ENCODE peak calls at places on chromosomes 6 and 20, in four cellular contexts. G is MV-4-11, D is activated T-cell treated with anti-CD3 and anti-CD28 coated beads for 24 hours, W is NCI-H748 treated with DMSO at 0.1 percent for 48 hours. X is an unnamed sample.

GRCh38 chr6:52306972-52307849 is 22.7 kb upstream of the MCM3 start:
- DNase-seq in G (no peak), D (no peak), W (no peak), X (no peak)

GRCh38 chr6:168129292-168130167 is 50.5 kb upstream of the FRMD1 start:
- DNase-seq in G (no peak), D (no peak), W (no peak), X (no peak)

GRCh38 chr20:17854307-17854903 is 114.2 kb downstream of the SNX5 start:
- DNase-seq in G (no peak), D (no peak), W (no peak), X (no peak)

GRCh38 chr6:161318456-161318855 is 44.6 kb upstream of the AGPAT4 start:
- DNase-seq in G (no peak), D (no peak), W (no peak), X (peak)

GRCh38 chr6:113634352-113635163 is 222.6 kb upstream of the MARCKS start:
- DNase-seq in G (peak), D (no peak), W (no peak), X (no peak)

GRCh38 chr6:75735491-75736186 is 13.4 kb upstream of the MYO6 start:
- DNase-seq in G (peak), D (no peak), W (no peak), X (no peak)

GRCh38 chr6:116005508-116005855 is 55.2 kb downstream of the FRK start:
- DNase-seq in G (no peak), D (no peak), W (no peak), X (no peak)

GRCh38 chr20:3101737-3102574 is 17.4 kb upstream of the AVP start:
- DNase-seq in G (no peak), D (no peak), W (no peak), X (no peak)

GRCh38 chr20:50427740-50428462 is 82.3 kb upstream of the PTPN1 start:
- DNase-seq in G (no peak), D (no peak), W (no peak), X (no peak)